ENCODE peak calls at places on chromosomes 11 and 22, in five cellular contexts. Y, X, C, P and D are unnamed samples.

GRCh38 chr22:21712751-21713427 is 22.7 kb downstream of the YPEL1 start:
- DNase-seq in Y (peak), X (peak), C (peak), P (peak), D (peak)

GRCh38 chr11:36073411-36074203 is 129.7 kb downstream of the LDLRAD3 start:
- DNase-seq in Y (no peak), X (no peak), C (no peak), P (no peak), D (no peak)

GRCh38 chr22:44023404-44024287 is 456 bp upstream of the PARVB start:
- DNase-seq in Y (peak), X (no peak), C (no peak), P (no peak), D (peak)

GRCh38 chr11:66970808-66971442 is 4.2 kb upstream of the C11orf86 start:
- DNase-seq in Y (no peak), X (no peak), C (peak), P (no peak), D (peak)

GRCh38 chr22:44634426-44635321 is 67.3 kb upstream of the PRR5 start:
- DNase-seq in Y (no peak), X (no peak), C (no peak), P (no peak), D (no peak)

GRCh38 chr11:32266611-32267010 is 168.7 kb downstream of the WT1 start:
- DNase-seq in Y (no peak), X (no peak), C (no peak), P (no peak), D (no peak)

GRCh38 chr11:83156996-83157754 is at the start of gene PCF11:
- DNase-seq in Y (peak), X (no peak), C (no peak), P (no peak), D (no peak)

GRCh38 chr22:30806391-30806861 is 111.8 kb downstream of the OSBP2 start:
- DNase-seq in Y (no peak), X (no peak), C (no peak), P (no peak), D (no peak)

GRCh38 chr22:44398791-44399190 is 86.0 kb upstream of the SHISAL1 start:
- DNase-seq in Y (no peak), X (no peak), C (no peak), P (no peak), D (no peak)

GRCh38 chr22:32991353-32992115 is 66.6 kb downstream of the SYN3 start:
- DNase-seq in Y (no peak), X (no peak), C (no peak), P (no peak), D (peak)

GRCh38 chr11:697811-698311 is 2.2 kb downstream of the TMEM80 start:
- DNase-seq in Y (no peak), X (no peak), C (no peak), P (no peak), D (peak)